ENCODE peak calls at places on chromosomes 5 and 9, in eight cellular contexts. J is NCI-H510A; R is NCI-H187; W is NAMALWA; Y is NCI-H2029; H is stimulated activated CD8-positive, alpha-beta memory T cell treated with anti-CD3 and anti-CD28 coated beads, Interleukin-4, amount 100 ng/mL, for 1 hour; V is AG09319; C is epithelial cell of esophagus. E is an unnamed sample.

GRCh38 chr9:135588886-135589595 is 27.5 kb downstream of the PAEP start:
- DNase-seq in J (no peak), R (no peak), W (no peak), Y (no peak), H (no peak), V (no peak), C (no peak), E (no peak)

GRCh38 chr5:157361865-157362465 is 96.0 kb downstream of the CYFIP2 start:
- DNase-seq in J (no peak), R (no peak), W (no peak), Y (no peak), H (no peak), V (no peak), C (no peak), E (no peak)

GRCh38 chr9:114409103-114409780 is 21.5 kb upstream of the AKNA start:
- DNase-seq in J (no peak), R (no peak), W (no peak), Y (no peak), H (no peak), V (peak; percentile 11), C (peak; percentile 53), E (no peak)

GRCh38 chr9:27377811-27378345 is 80.9 kb upstream of the EQTN start:
- DNase-seq in J (no peak), R (no peak), W (peak; percentile 44), Y (no peak), H (no peak), V (no peak), C (no peak), E (no peak)

GRCh38 chr9:17613723-17614122 is 34.9 kb downstream of the SH3GL2 start:
- DNase-seq in J (no peak), R (no peak), W (no peak), Y (peak; percentile 33), H (no peak), V (peak; percentile 19), C (peak; percentile 56), E (peak; percentile 56)

GRCh38 chr9:20321683-20322082 is 300.6 kb downstream of the MLLT3 start:
- DNase-seq in J (no peak), R (no peak), W (no peak), Y (no peak), H (no peak), V (no peak), C (peak; percentile 80), E (no peak)

GRCh38 chr5:143889986-143890385 is 78.0 kb downstream of the HMHB1 start:
- DNase-seq in J (no peak), R (no peak), W (no peak), Y (no peak), H (no peak), V (peak; percentile 94), C (peak; percentile 85), E (no peak)

GRCh38 chr9:69476016-69476415 is 151.0 kb downstream of the ENTREP1 start:
- DNase-seq in J (no peak), R (no peak), W (no peak), Y (no peak), H (no peak), V (no peak), C (peak; percentile 14), E (no peak)

GRCh38 chr9:97548379-97548778 is 46.9 kb downstream of the TMOD1 start:
- DNase-seq in J (no peak), R (no peak), W (no peak), Y (no peak), H (no peak), V (no peak), C (no peak), E (no peak)

GRCh38 chr9:3751125-3751758 is 225.4 kb upstream of the RFX3 start:
- DNase-seq in J (no peak), R (no peak), W (no peak), Y (no peak), H (no peak), V (no peak), C (peak; percentile 8), E (no peak)

GRCh38 chr9:32742296-32742695 is 41.0 kb upstream of the TMEM215 start:
- DNase-seq in J (no peak), R (no peak), W (no peak), Y (no peak), H (no peak), V (no peak), C (peak; percentile 89), E (no peak)

E was measured in AG04450.